ENCODE peak calls at places on chromosome 20, in four cellular contexts. Z is mucosa of gallbladder, G is lower lobe of right lung, F is HT1080. L is an unnamed sample.

GRCh38 chr20:64092258-64093012 is 8.2 kb upstream of the LKAAEAR1 start:
- DNase-seq in Z (no peak), G (no peak), F (no peak), L (no peak)

GRCh38 chr20:25319241-25320034 is 71.2 kb downstream of the ABHD12 start:
- DNase-seq in Z (no peak), G (no peak), F (no peak), L (no peak)

GRCh38 chr20:33074675-33075074 is 4.8 kb upstream of the BPIFB4 start:
- DNase-seq in Z (no peak), G (no peak), F (no peak), L (no peak)

GRCh38 chr20:15579703-15580102 is 993.5 kb downstream of the KIF16B start:
- DNase-seq in Z (no peak), G (no peak), F (no peak), L (no peak)

GRCh38 chr20:32505723-32506473 is 79.2 kb downstream of the NOL4L start:
- DNase-seq in Z (no peak), G (no peak), F (no peak), L (no peak)

GRCh38 chr20:15523431-15523830 is 1049.8 kb downstream of the KIF16B start:
- DNase-seq in Z (no peak), G (no peak), F (no peak), L (no peak)

GRCh38 chr20:1273366-1273765 is 7.3 kb downstream of the SNPH start:
- DNase-seq in Z (no peak), G (no peak), F (no peak), L (no peak)

GRCh38 chr20:46970937-46971630 is 76.4 kb downstream of the EYA2 start:
- DNase-seq in Z (peak), G (no peak), F (peak), L (peak)

GRCh38 chr20:58772786-58773185 is 77.9 kb downstream of the GNAS-AS1 start:
- DNase-seq in Z (no peak), G (no peak), F (no peak), L (no peak)

GRCh38 chr20:11261533-11262000 is 587.8 kb upstream of the JAG1 start:
- DNase-seq in Z (no peak), G (no peak), F (peak), L (no peak)

GRCh38 chr20:44405246-44405645 is 49.7 kb downstream of the HNF4A start:
- DNase-seq in Z (no peak), G (no peak), F (no peak), L (no peak)

GRCh38 chr20:1893721-1894470 is 1.3 kb upstream of the SIRPA start:
- DNase-seq in Z (peak), G (peak), F (no peak), L (no peak)

GRCh38 chr20:62025394-62025793 is 40.3 kb downstream of the TAF4 start:
- DNase-seq in Z (no peak), G (no peak), F (no peak), L (no peak)

GRCh38 chr20:41009960-41010359 is 18.7 kb upstream of the TOP1 start:
- DNase-seq in Z (no peak), G (no peak), F (no peak), L (no peak)

GRCh38 chr20:50447817-50448216 is 62.4 kb upstream of the PTPN1 start:
- DNase-seq in Z (no peak), G (no peak), F (no peak), L (no peak)

GRCh38 chr20:50354690-50355592 is 155.2 kb upstream of the PTPN1 start:
- DNase-seq in Z (no peak), G (no peak), F (no peak), L (no peak)

GRCh38 chr20:5688431-5688972 is 61.7 kb upstream of the SHLD1 start:
- DNase-seq in Z (no peak), G (peak), F (no peak), L (no peak)

GRCh38 chr20:47295921-47296426 is 60.5 kb downstream of the ZMYND8 start:
- DNase-seq in Z (no peak), G (no peak), F (no peak), L (no peak)

GRCh38 chr20:3716195-3716834 is 3.9 kb upstream of the SIGLEC1 start:
- DNase-seq in Z (no peak), G (peak), F (peak), L (no peak)

GRCh38 chr20:17448071-17448470 is 83.1 kb downstream of the BFSP1 start:
- DNase-seq in Z (no peak), G (no peak), F (no peak), L (no peak)

GRCh38 chr20:35461620-35462019 is 6.2 kb downstream of the CEP250 start:
- DNase-seq in Z (no peak), G (no peak), F (no peak), L (no peak)

GRCh38 chr20:15902493-15902892 is 670.8 kb downstream of the KIF16B start:
- DNase-seq in Z (no peak), G (no peak), F (no peak), L (no peak)

GRCh38 chr20:25287631-25288290 is 39.9 kb downstream of the PYGB start:
- DNase-seq in Z (no peak), G (peak), F (no peak), L (no peak)

GRCh38 chr20:37816003-37816402 is 86.9 kb upstream of the VSTM2L start:
- DNase-seq in Z (no peak), G (no peak), F (no peak), L (no peak)

GRCh38 chr20:47727170-47727880 is 58.0 kb downstream of the SULF2 start:
- DNase-seq in Z (peak), G (peak), F (no peak), L (no peak)

GRCh38 chr20:45095753-45096371 is 5.1 kb downstream of the KCNS1 start:
- DNase-seq in Z (peak), G (no peak), F (peak), L (peak)

GRCh38 chr20:63092660-63093215 is 86.0 kb upstream of the BHLHE23 start:
- DNase-seq in Z (no peak), G (peak), F (no peak), L (no peak)

GRCh38 chr20:63106108-63106764 is 99.5 kb upstream of the BHLHE23 start:
- DNase-seq in Z (peak), G (no peak), F (no peak), L (no peak)

GRCh38 chr20:34558320-34559202 is at the start of gene MAP1LC3A:
- DNase-seq in Z (peak), G (peak), F (no peak), L (peak)

GRCh38 chr20:22303523-22303922 is 280.8 kb downstream of the FOXA2 start:
- DNase-seq in Z (no peak), G (no peak), F (peak), L (no peak)

GRCh38 chr20:10540636-10541493 is 105.8 kb downstream of the SLX4IP start:
- DNase-seq in Z (no peak), G (no peak), F (peak), L (no peak)

GRCh38 chr20:57118964-57119363 is 147.5 kb downstream of the BMP7 start:
- DNase-seq in Z (no peak), G (no peak), F (no peak), L (no peak)

GRCh38 chr20:5714261-5715041 is 35.8 kb upstream of the SHLD1 start:
- DNase-seq in Z (no peak), G (no peak), F (peak), L (no peak)

GRCh38 chr20:40680560-40680959 is 8.5 kb downstream of the MAFB start:
- DNase-seq in Z (no peak), G (no peak), F (no peak), L (no peak)

GRCh38 chr20:51276331-51276730 is 253.4 kb upstream of the KCNG1 start:
- DNase-seq in Z (no peak), G (no peak), F (no peak), L (no peak)

L was measured in HFF-Myc.